ENCODE peak calls at places on chromosome 18, in ten cellular contexts. I, U, V, L, A, F, Z, Y, M and R are unnamed samples.

GRCh38 chr18:28065031-28065792 is 111.7 kb downstream of the CDH2 start:
- DNase-seq in I (peak), U (no peak), V (peak), L (no peak), A (no peak), F (no peak), Z (no peak), Y (no peak), M (no peak), R (no peak)

GRCh38 chr18:23106575-23106974 is 28.7 kb upstream of the CABLES1 start:
- DNase-seq in I (peak), U (no peak), V (peak), L (no peak), A (no peak), F (no peak), Z (no peak), Y (no peak), M (no peak), R (peak)

GRCh38 chr18:74288730-74289129 is 3.0 kb downstream of the CYB5A start:
- DNase-seq in I (no peak), U (no peak), V (no peak), L (no peak), A (no peak), F (no peak), Z (no peak), Y (no peak), M (no peak), R (no peak)

GRCh38 chr18:21218862-21219261 is 23.2 kb upstream of the GREB1L start:
- DNase-seq in I (no peak), U (no peak), V (no peak), L (peak), A (no peak), F (no peak), Z (no peak), Y (no peak), M (no peak), R (no peak)

GRCh38 chr18:10114727-10115463 is 201.1 kb downstream of the VAPA start:
- DNase-seq in I (no peak), U (no peak), V (no peak), L (peak), A (no peak), F (no peak), Z (no peak), Y (no peak), M (no peak), R (no peak)

GRCh38 chr18:57555134-57555533 is 31.4 kb downstream of the FECH start:
- DNase-seq in I (no peak), U (no peak), V (no peak), L (no peak), A (no peak), F (no peak), Z (no peak), Y (no peak), M (no peak), R (no peak)

GRCh38 chr18:22542400-22542835 is 124.7 kb upstream of the CTAGE1 start:
- DNase-seq in I (no peak), U (no peak), V (peak), L (no peak), A (no peak), F (peak), Z (no peak), Y (no peak), M (peak), R (no peak)

GRCh38 chr18:43158381-43158780 is 42.9 kb upstream of the RIT2 start:
- DNase-seq in I (no peak), U (no peak), V (no peak), L (no peak), A (no peak), F (no peak), Z (no peak), Y (no peak), M (no peak), R (no peak)

GRCh38 chr18:21167641-21168372 is 56.2 kb upstream of the ROCK1 start:
- DNase-seq in I (no peak), U (no peak), V (peak), L (peak), A (no peak), F (no peak), Z (no peak), Y (no peak), M (no peak), R (no peak)